ENCODE peak calls at places on chromosome 17, in seven cellular contexts. X, Q, U, D, N, F and V are unnamed samples.

GRCh38 chr17:9456265-9456664 is 119.4 kb downstream of the STX8 start:
- DNase-seq in X (no peak), Q (no peak), U (no peak), D (no peak), N (no peak), F (no peak), V (no peak)

GRCh38 chr17:44922746-44923470 is 7.6 kb upstream of the GFAP start:
- DNase-seq in X (no peak), Q (no peak), U (no peak), D (no peak), N (peak; percentile 34), F (no peak), V (no peak)

GRCh38 chr17:20967776-20968175 is 75.0 kb downstream of the USP22 start:
- DNase-seq in X (no peak), Q (peak; percentile 17), U (no peak), D (no peak), N (no peak), F (no peak), V (no peak)

GRCh38 chr17:58277726-58278595 is 2.8 kb downstream of the MPO start:
- DNase-seq in X (no peak), Q (no peak), U (no peak), D (no peak), N (peak; percentile 77), F (no peak), V (no peak)

GRCh38 chr17:77735341-77736206 is 222.9 kb upstream of the TNRC6C start:
- DNase-seq in X (no peak), Q (no peak), U (no peak), D (no peak), N (no peak), F (peak; percentile 58), V (no peak)

GRCh38 chr17:79670537-79671386 is 59.9 kb upstream of the RBFOX3 start:
- DNase-seq in X (no peak), Q (no peak), U (no peak), D (no peak), N (peak; percentile 82), F (no peak), V (no peak)

GRCh38 chr17:63702223-63702577 is 2.3 kb upstream of the LIMD2 start:
- DNase-seq in X (peak; percentile 61), Q (no peak), U (no peak), D (no peak), N (no peak), F (no peak), V (no peak)

GRCh38 chr17:73347355-73347754 is 35.6 kb upstream of the CDC42EP4 start:
- DNase-seq in X (no peak), Q (no peak), U (no peak), D (no peak), N (peak; percentile 84), F (peak; percentile 65), V (no peak)

GRCh38 chr17:1399679-1400512 is at the start of gene YWHAE:
- DNase-seq in X (peak; percentile 93), Q (peak; percentile 91), U (peak; percentile 95), D (peak; percentile 81), N (peak; percentile 99), F (peak; percentile 96), V (no peak)

GRCh38 chr17:36002631-36003030 is 1.3 kb upstream of the CCL15 start:
- DNase-seq in X (no peak), Q (no peak), U (no peak), D (no peak), N (no peak), F (no peak), V (no peak)

GRCh38 chr17:37848690-37849616 is 75.3 kb upstream of the TBC1D3K start:
- DNase-seq in X (no peak), Q (peak; percentile 96), U (peak; percentile 84), D (peak; percentile 23), N (peak; percentile 94), F (peak; percentile 39), V (peak; percentile 31)

GRCh38 chr17:40342575-40343058 is 21.9 kb downstream of the GJD3 start:
- DNase-seq in X (no peak), Q (no peak), U (no peak), D (no peak), N (peak; percentile 89), F (no peak), V (no peak)

GRCh38 chr17:63592797-63593196 is 7.9 kb upstream of the TACO1 start:
- DNase-seq in X (no peak), Q (no peak), U (no peak), D (no peak), N (no peak), F (no peak), V (no peak)

GRCh38 chr17:13153036-13153435 is 135.2 kb upstream of the ELAC2 start:
- DNase-seq in X (no peak), Q (peak; percentile 59), U (peak; percentile 4), D (no peak), N (peak; percentile 26), F (no peak), V (peak; percentile 54)

GRCh38 chr17:945672-946071 is 33.9 kb downstream of the NXN start:
- DNase-seq in X (no peak), Q (no peak), U (no peak), D (no peak), N (no peak), F (no peak), V (no peak)

GRCh38 chr17:80952291-80952690 is 39.4 kb upstream of the CHMP6 start:
- DNase-seq in X (no peak), Q (no peak), U (no peak), D (no peak), N (peak; percentile 56), F (no peak), V (no peak)

GRCh38 chr17:81039854-81040758 is 5.2 kb downstream of the BAIAP2 start:
- DNase-seq in X (no peak), Q (peak; percentile 67), U (peak; percentile 78), D (no peak), N (peak; percentile 96), F (peak; percentile 64), V (no peak)

GRCh38 chr17:56887552-56888467 is 26.0 kb downstream of the TRIM25 start:
- DNase-seq in X (no peak), Q (peak; percentile 12), U (no peak), D (no peak), N (no peak), F (no peak), V (no peak)

GRCh38 chr17:74491645-74492044 is 25.2 kb downstream of the CD300A start:
- DNase-seq in X (no peak), Q (no peak), U (no peak), D (no peak), N (no peak), F (no peak), V (no peak)

GRCh38 chr17:74552037-74552436 is 6.1 kb upstream of the CD300C start:
- DNase-seq in X (no peak), Q (no peak), U (no peak), D (no peak), N (no peak), F (no peak), V (no peak)

GRCh38 chr17:76909971-76910760 is 42.0 kb downstream of the MGAT5B start:
- DNase-seq in X (no peak), Q (peak; percentile 41), U (peak; percentile 56), D (peak; percentile 16), N (peak; percentile 93), F (peak; percentile 40), V (no peak)

GRCh38 chr17:79931517-79932309 is 92.5 kb upstream of the CBX4 start:
- DNase-seq in X (no peak), Q (peak; percentile 31), U (no peak), D (no peak), N (no peak), F (peak; percentile 36), V (no peak)

DNA sequence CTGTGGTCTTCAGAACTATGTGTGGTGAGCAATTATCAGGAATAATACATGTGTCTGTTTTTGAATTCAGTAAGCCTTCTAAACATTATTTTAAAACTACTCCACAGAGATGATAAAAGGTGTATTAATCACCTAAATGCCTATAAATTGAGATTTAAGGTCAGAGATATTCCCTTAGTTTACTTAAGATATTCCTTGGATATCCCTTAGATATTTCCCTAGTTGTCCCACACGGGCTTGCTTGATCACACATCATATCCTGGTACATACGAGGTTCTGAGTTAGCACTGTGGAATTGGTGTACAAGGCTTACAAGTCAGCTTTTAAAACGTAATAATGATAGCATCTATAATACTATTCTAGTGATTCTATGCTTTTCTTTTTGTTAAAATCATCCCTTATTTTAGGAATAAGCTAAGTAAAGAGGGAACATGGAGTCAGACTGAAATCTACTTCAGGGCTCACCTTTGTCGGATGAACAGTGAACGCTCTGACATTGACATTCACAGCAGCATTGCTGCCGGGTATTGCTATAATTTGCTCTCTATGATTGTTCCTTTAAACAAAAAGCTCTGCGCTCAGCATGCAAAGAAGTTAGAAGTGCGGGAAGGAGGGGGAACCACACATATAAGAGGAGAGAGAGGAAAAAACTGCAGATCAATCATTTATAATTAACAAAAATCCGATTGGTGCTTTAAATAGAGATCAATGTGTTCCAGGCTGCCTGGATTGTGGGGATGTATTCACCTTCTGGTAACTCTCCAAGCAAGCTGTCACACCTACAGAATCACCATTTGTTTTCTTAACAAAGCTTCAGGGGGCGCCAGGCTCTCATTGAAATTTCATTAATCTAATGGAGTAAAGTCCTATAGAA is 136.5 kb downstream of the SKAP1 start:
- DNase-seq in X (no peak), Q (no peak), U (peak; percentile 47), D (no peak), N (no peak), F (no peak), V (no peak)
- TF ChIP-seq CTCF in X (no peak), Q (no peak), U (no peak), D (no peak), N (no peak), F (no peak), V (no peak)

DNA sequence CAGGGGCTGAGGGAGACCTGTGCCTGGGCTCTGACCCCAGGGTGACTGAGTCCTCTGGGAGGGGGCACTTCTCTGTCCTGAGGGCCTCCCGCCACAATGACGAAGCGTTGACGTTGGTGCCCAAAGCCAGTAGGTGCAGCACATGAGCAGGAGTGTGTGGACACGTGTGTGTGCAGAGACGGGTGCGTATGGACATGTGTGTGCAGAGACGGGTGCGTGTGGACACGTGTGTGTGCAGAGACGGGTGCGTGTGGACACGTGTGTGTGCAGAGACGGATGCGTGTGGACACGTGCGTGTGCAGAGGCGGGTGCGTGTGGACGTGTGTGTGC is 726 bp upstream of the CD7 start:
- DNase-seq in X (no peak), Q (no peak), U (no peak), D (no peak), N (no peak), F (no peak), V (no peak)
- TF ChIP-seq CTCF in X (no peak), Q (no peak), U (no peak), D (no peak), N (no peak), F (no peak), V (no peak)

GRCh38 chr17:69506489-69506888 is 92.0 kb downstream of the MAP2K6 start:
- DNase-seq in X (no peak), Q (no peak), U (no peak), D (no peak), N (no peak), F (no peak), V (no peak)
- TF ChIP-seq CTCF in X (no peak), Q (peak; percentile 6), U (peak; percentile 43), D (peak; percentile 29), N (peak; percentile 48), F (peak; percentile 28), V (peak; percentile 23)

DNA sequence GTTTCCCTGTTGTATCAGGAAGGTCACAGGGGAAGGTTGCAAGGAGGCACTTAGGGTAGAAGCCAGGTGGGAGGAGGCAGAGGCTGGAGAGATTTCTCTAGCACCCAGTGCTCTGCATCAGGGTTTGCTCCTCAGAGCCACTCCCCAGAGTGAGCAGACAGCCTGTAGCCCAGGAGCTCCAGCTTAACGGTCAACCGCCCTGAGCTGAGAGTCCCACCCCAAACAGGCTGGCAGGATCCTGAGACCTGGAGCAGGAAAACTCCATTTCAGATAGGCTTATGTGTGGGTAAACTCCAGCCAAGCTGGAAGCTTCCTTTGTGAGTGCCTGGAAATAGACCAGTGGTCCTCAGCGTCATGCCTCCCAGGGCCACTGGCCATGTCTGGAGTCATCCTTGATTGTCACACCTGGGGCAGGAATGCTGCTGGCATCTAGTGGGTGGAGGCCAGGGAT is 37.9 kb downstream of the MPRIP start:
- DNase-seq in X (no peak), Q (no peak), U (no peak), D (no peak), N (no peak), F (no peak), V (no peak)
- TF ChIP-seq CTCF in X (no peak), Q (no peak), U (no peak), D (no peak), N (no peak), F (no peak), V (no peak)